ENCODE peak calls at places on chromosome 1, in four cellular contexts. J, V, S and N are unnamed samples.

GRCh38 chr1:39933956-39934941 is 20.7 kb upstream of the MFSD2A start:
- DNase-seq in S (peak), J (peak), V (peak), N (no peak)

GRCh38 chr1:6097824-6098223 is 52.1 kb downstream of the KCNAB2 start:
- DNase-seq in S (no peak), J (no peak), V (no peak), N (no peak)

GRCh38 chr1:204971700-204972336 is 71.2 kb upstream of the CNTN2 start:
- DNase-seq in S (peak), V (peak), J (no peak), N (peak)

GRCh38 chr1:234643111-234643849 is 33.3 kb upstream of the IRF2BP2 start:
- DNase-seq in S (no peak), V (no peak), J (peak), N (no peak)

GRCh38 chr1:197327776-197328364 is 59.8 kb downstream of the CRB1 start:
- DNase-seq in V (no peak), S (peak), J (no peak), N (no peak)

GRCh38 chr1:40650075-40650474 is 15.4 kb downstream of the RIMS3 start:
- DNase-seq in J (no peak), S (no peak), V (no peak), N (peak)

GRCh38 chr1:226405411-226405988 is 2.4 kb downstream of the PARP1 start:
- DNase-seq in S (no peak), J (no peak), V (no peak), N (peak)

GRCh38 chr1:10726355-10726754 is 70.1 kb downstream of the CASZ1 start:
- DNase-seq in S (no peak), V (no peak), J (no peak), N (no peak)